ENCODE peak calls at places on chromosomes 5 and 9, in six cellular contexts. K is neuronal stem cell, Z is H1, X is mesenchymal stem cell, A is trophoblast cell, S is H9. O is an unnamed sample.

GRCh38 chr5:78577051-78577807 is 71.3 kb downstream of the LHFPL2 start:
- DNase-seq in K (no peak), Z (no peak), X (no peak), A (no peak), S (no peak), O (no peak)

GRCh38 chr5:32311404-32312193 is 1.1 kb downstream of the MTMR12 start:
- DNase-seq in K (no peak), Z (no peak), X (peak; percentile 33), A (no peak), S (no peak), O (peak; percentile 11)

GRCh38 chr5:147407094-147407681 is 102.7 kb downstream of the DPYSL3 start:
- DNase-seq in K (no peak), Z (no peak), X (peak; percentile 53), A (peak; percentile 64), S (no peak), O (peak; percentile 73)

GRCh38 chr9:17063535-17064135 is 71.2 kb upstream of the CNTLN start:
- DNase-seq in K (peak; percentile 27), Z (no peak), X (peak; percentile 52), A (peak; percentile 81), S (peak; percentile 42), O (peak; percentile 64)

GRCh38 chr5:159061834-159062530 is 37.7 kb downstream of the EBF1 start:
- DNase-seq in K (peak; percentile 88), Z (no peak), X (no peak), A (no peak), S (peak; percentile 61), O (no peak)

GRCh38 chr5:178797546-178798105 is 62.1 kb upstream of the ZNF354B start:
- DNase-seq in K (no peak), Z (no peak), X (no peak), A (no peak), S (no peak), O (no peak)

GRCh38 chr9:105911104-105911911 is 217.0 kb downstream of the TMEM38B start:
- DNase-seq in K (peak; percentile 82), Z (peak; percentile 41), X (peak; percentile 17), A (peak; percentile 19), S (peak; percentile 43), O (no peak)

GRCh38 chr9:90665072-90665471 is 22.4 kb upstream of the DIRAS2 start:
- DNase-seq in K (no peak), Z (peak; percentile 23), X (no peak), A (no peak), S (peak; percentile 70), O (no peak)

GRCh38 chr5:156929366-156929948 is 33.6 kb downstream of the TIMD4 start:
- DNase-seq in K (no peak), Z (no peak), X (no peak), A (no peak), S (no peak), O (no peak)

GRCh38 chr9:71937070-71937625 is 25.7 kb downstream of the C9orf85 start:
- DNase-seq in K (no peak), Z (no peak), X (no peak), A (no peak), S (no peak), O (no peak)

GRCh38 chr9:14366071-14366470 is 52.1 kb upstream of the NFIB start:
- DNase-seq in K (no peak), Z (no peak), X (no peak), A (no peak), S (no peak), O (peak; percentile 93)

GRCh38 chr9:118882674-118883073 is 486.6 kb downstream of the BRINP1 start:
- DNase-seq in K (no peak), Z (no peak), X (peak; percentile 76), A (no peak), S (no peak), O (no peak)

GRCh38 chr5:87399720-87400119 is 13.0 kb downstream of the CCNH start:
- DNase-seq in K (no peak), Z (no peak), X (no peak), A (no peak), S (no peak), O (no peak)

GRCh38 chr5:38569180-38569579 is 12.7 kb upstream of the LIFR start:
- DNase-seq in K (no peak), Z (no peak), X (no peak), A (no peak), S (no peak), O (no peak)

GRCh38 chr5:31328031-31328430 is 134.5 kb downstream of the CDH6 start:
- DNase-seq in K (no peak), Z (no peak), X (no peak), A (no peak), S (no peak), O (no peak)

GRCh38 chr5:128667751-128668150 is 129.7 kb upstream of the FBN2 start:
- DNase-seq in K (no peak), Z (no peak), X (no peak), A (no peak), S (no peak), O (no peak)

GRCh38 chr5:149724884-149725283 is 5.2 kb upstream of the PPARGC1B start:
- DNase-seq in K (no peak), Z (no peak), X (no peak), A (no peak), S (no peak), O (no peak)

GRCh38 chr5:149729150-149729549 is 960 bp upstream of the PPARGC1B start:
- DNase-seq in K (no peak), Z (no peak), X (no peak), A (no peak), S (no peak), O (no peak)

GRCh38 chr5:149728303-149728702 is 1.8 kb upstream of the PPARGC1B start:
- DNase-seq in K (no peak), Z (no peak), X (no peak), A (no peak), S (no peak), O (no peak)

GRCh38 chr5:149725296-149725695 is 4.8 kb upstream of the PPARGC1B start:
- DNase-seq in K (no peak), Z (no peak), X (no peak), A (no peak), S (no peak), O (no peak)

DNA sequence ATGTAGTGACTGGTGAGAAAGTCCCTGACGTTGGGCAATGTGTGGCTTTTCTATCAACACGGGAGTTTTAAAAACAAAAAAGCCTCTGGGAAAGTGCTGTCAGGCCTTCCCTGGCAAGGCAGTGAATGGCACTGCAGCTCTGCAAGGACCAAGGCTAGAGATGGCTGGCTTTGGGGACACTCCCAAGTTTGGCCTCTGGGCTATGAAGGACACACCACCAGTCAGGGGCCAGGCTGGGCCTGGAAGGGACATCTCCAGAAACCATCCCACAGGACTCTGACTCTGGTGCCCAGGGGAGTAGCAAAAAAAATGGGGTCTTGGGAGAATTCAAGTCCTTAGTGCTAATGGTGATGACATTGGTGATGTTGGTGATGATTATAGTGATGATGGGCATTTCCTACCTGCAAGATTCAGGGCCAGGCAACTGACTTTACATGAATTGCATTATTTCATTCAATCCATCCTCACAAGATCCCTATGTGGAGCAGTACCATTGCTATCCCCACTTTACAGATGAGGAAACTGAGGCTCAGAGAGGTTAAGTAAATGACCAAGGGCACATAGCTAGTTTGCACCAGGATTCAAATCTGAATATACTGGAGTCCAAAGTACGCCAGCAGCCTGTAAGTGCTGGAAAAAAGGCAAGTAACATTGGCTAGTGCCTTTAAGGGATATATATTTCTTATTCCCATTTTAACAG is 2.6 kb upstream of the PPARGC1B start:
- DNase-seq in K (no peak), Z (no peak), X (no peak), A (no peak), S (no peak), O (no peak)
- H3K18ac ChIP-seq in K (no peak overlapping the region), Z (no peak overlapping the region), X (no peak overlapping the region), A (no peak overlapping the region), S (no peak overlapping the region), O (no peak overlapping the region)

GRCh38 chr5:138077064-138077696 is 6.7 kb upstream of the WNT8A start:
- DNase-seq in K (peak; percentile 62), Z (no peak), X (peak; percentile 68), A (peak; percentile 85), S (peak; percentile 67), O (peak; percentile 65)
- H3K18ac ChIP-seq in K (no peak overlapping the region), Z (no peak overlapping the region), X (no peak overlapping the region), A (no peak overlapping the region), S (no peak overlapping the region), O (no peak overlapping the region)

GRCh38 chr9:8366161-8366926 is 566.8 kb upstream of the DMAC1 start:
- DNase-seq in K (no peak), Z (no peak), X (no peak), A (peak; percentile 16), S (no peak), O (peak; percentile 35)

GRCh38 chr9:8365029-8365428 is 565.5 kb upstream of the DMAC1 start:
- DNase-seq in K (no peak), Z (no peak), X (peak; percentile 54), A (peak; percentile 19), S (no peak), O (peak; percentile 76)

GRCh38 chr9:8364021-8364782 is 564.6 kb upstream of the DMAC1 start:
- DNase-seq in K (no peak), Z (no peak), X (no peak), A (no peak), S (no peak), O (no peak)

GRCh38 chr9:8362250-8362649 is 562.7 kb upstream of the DMAC1 start:
- DNase-seq in K (no peak), Z (no peak), X (no peak), A (no peak), S (no peak), O (no peak)

DNA sequence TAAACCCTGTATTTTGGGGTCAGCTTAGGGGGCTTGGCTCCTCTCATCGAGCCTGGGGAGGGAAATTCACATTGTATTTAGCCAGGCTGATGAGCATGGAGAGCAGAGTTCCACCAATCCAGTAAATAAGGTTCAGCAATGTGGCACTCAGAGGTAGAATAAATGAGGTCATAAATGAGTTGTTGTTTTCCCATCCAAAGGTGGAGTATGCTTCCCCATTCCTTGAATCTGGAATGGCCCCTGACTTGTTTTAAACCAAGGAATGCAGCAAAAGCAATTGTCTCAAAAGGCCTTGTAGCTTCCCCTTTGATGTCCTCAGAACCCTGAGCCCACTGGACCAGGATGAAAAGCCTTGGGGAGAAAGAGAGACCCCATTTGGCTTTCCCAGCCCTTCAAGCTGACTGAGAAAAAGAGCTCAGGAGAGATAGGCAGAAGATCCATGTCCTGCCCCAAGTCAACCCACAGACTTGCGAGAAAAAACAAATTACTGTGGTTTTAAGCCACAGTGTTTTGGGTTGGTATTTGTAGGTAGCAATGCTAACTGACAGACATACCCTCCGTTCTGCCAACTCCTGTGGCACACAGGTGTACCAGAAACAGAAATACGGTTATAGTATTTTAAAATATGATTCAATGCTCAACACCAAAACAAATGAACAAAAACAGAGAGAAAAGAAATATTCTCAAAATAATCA is 566.0 kb upstream of the DMAC1 start:
- DNase-seq in K (no peak), Z (no peak), X (peak; percentile 1), A (no peak), S (no peak), O (no peak)
- H3K18ac ChIP-seq in K (no peak overlapping the region), Z (no peak overlapping the region), X (peak overlapping the region; percentile 53), A (no peak overlapping the region), S (no peak overlapping the region), O (no peak overlapping the region)

GRCh38 chr5:9776525-9776924 is 146.4 kb upstream of the TAS2R1 start:
- DNase-seq in K (no peak), Z (no peak), X (peak; percentile 54), A (peak; percentile 28), S (no peak), O (peak; percentile 91)

GRCh38 chr5:9771079-9771478 is 140.9 kb upstream of the TAS2R1 start:
- DNase-seq in K (no peak), Z (no peak), X (no peak), A (no peak), S (no peak), O (no peak)

GRCh38 chr5:9780501-9780900 is 150.3 kb upstream of the TAS2R1 start:
- DNase-seq in K (no peak), Z (no peak), X (no peak), A (no peak), S (no peak), O (no peak)

GRCh38 chr5:9774472-9775079 is 144.4 kb upstream of the TAS2R1 start:
- DNase-seq in K (no peak), Z (no peak), X (peak; percentile 62), A (no peak), S (no peak), O (peak; percentile 84)

GRCh38 chr5:9775339-9775738 is 145.2 kb upstream of the TAS2R1 start:
- DNase-seq in K (no peak), Z (no peak), X (no peak), A (no peak), S (no peak), O (peak; percentile 73)
- H3K18ac ChIP-seq in K (no peak overlapping the region), Z (no peak overlapping the region), X (peak overlapping the region; percentile 44), A (peak overlapping the region; percentile 3), S (no peak overlapping the region), O (peak overlapping the region; percentile 100)